ENCODE peak calls at places on chromosomes 2 and 18, in seven cellular contexts. F is stimulated activated naive CD4-positive, alpha-beta T cell; M is astrocyte of the spinal cord; K is choroid plexus epithelial cell; E is T-helper 2 cell; L is RCC 7860; C is astrocyte of the cerebellum. N is an unnamed sample.

GRCh38 chr18:5596585-5596984 is 52.8 kb upstream of the EPB41L3 start:
- DNase-seq in E (no peak), M (peak; percentile 5), K (no peak), C (no peak), L (no peak), F (no peak), N (no peak)

GRCh38 chr18:35502062-35502461 is 4.3 kb upstream of the INO80C start:
- DNase-seq in M (no peak), K (no peak), F (no peak), C (no peak), E (no peak), L (no peak), N (no peak)

GRCh38 chr2:9961014-9961413 is 9.5 kb downstream of the GRHL1 start:
- DNase-seq in L (no peak), K (no peak), E (no peak), F (no peak), C (no peak), M (no peak), N (no peak)

GRCh38 chr18:80231151-80231550 is 16.2 kb downstream of the PARD6G start:
- DNase-seq in C (no peak), K (no peak), F (no peak), M (no peak), L (no peak), E (no peak), N (no peak)

GRCh38 chr2:239721991-239722759 is 303.0 kb downstream of the NDUFA10 start:
- DNase-seq in M (no peak), C (no peak), K (no peak), E (no peak), F (no peak), L (no peak), N (no peak)

GRCh38 chr2:224171226-224171625 is 132.1 kb upstream of the SERPINE2 start:
- DNase-seq in M (no peak), F (no peak), E (no peak), C (no peak), L (no peak), K (no peak), N (no peak)

GRCh38 chr2:38184964-38185603 is 109.1 kb upstream of the CYP1B1 start:
- DNase-seq in C (no peak), L (peak; percentile 39), E (no peak), M (peak; percentile 37), F (no peak), K (no peak), N (no peak)

GRCh38 chr2:33115196-33115595 is 168.4 kb downstream of the LTBP1 start:
- DNase-seq in M (no peak), E (no peak), L (no peak), C (no peak), K (no peak), F (no peak), N (no peak)

GRCh38 chr2:216777637-216778273 is 82.1 kb downstream of the TNP1 start:
- DNase-seq in C (no peak), L (peak; percentile 80), M (peak; percentile 36), F (no peak), K (peak; percentile 68), E (no peak), N (peak; percentile 36)

GRCh38 chr18:54296017-54296416 is 26.7 kb downstream of the POLI start:
- DNase-seq in K (peak; percentile 31), C (peak; percentile 23), L (no peak), F (no peak), M (peak; percentile 51), E (no peak), N (no peak)

GRCh38 chr2:38394903-38395341 is 17.8 kb upstream of the ATL2 start:
- DNase-seq in F (no peak), M (peak; percentile 68), K (no peak), E (no peak), L (peak; percentile 71), C (peak; percentile 36), N (no peak)

GRCh38 chr2:2293527-2294089 is 37.5 kb downstream of the MYT1L start:
- DNase-seq in M (no peak), C (no peak), L (no peak), E (no peak), F (no peak), K (no peak), N (no peak)

GRCh38 chr2:212854116-212854515 is 297.3 kb downstream of the IKZF2 start:
- DNase-seq in E (no peak), L (no peak), K (no peak), C (no peak), M (no peak), F (no peak), N (no peak)

GRCh38 chr2:182650704-182651103 is 65.4 kb upstream of the DNAJC10 start:
- DNase-seq in F (no peak), L (peak; percentile 47), K (peak; percentile 75), E (no peak), C (peak; percentile 49), M (peak; percentile 71), N (no peak)

GRCh38 chr2:191945623-191946022 is 98.7 kb upstream of the CAVIN2 start:
- DNase-seq in F (no peak), E (no peak), K (no peak), L (no peak), C (no peak), M (no peak), N (no peak)

GRCh38 chr2:59462418-59463197 is 1090.8 kb downstream of the BCL11A start:
- DNase-seq in C (no peak), F (no peak), L (no peak), M (no peak), E (no peak), K (no peak), N (no peak)

GRCh38 chr2:27798948-27799645 is 27.6 kb downstream of the MRPL33 start:
- DNase-seq in L (peak; percentile 100), E (no peak), C (peak; percentile 100), K (peak; percentile 100), F (no peak), M (peak; percentile 100), N (no peak)

GRCh38 chr2:20223345-20224190 is 1.4 kb downstream of the SDC1 start:
- DNase-seq in F (no peak), L (peak; percentile 50), C (no peak), M (peak; percentile 50), E (no peak), K (peak; percentile 55), N (no peak)

GRCh38 chr2:200627110-200627770 is 41.4 kb downstream of the AOX1 start:
- DNase-seq in K (no peak), E (no peak), C (no peak), L (no peak), F (no peak), M (no peak), N (no peak)

GRCh38 chr18:65133610-65134009 is 617.2 kb upstream of the CDH7 start:
- DNase-seq in K (no peak), E (no peak), M (no peak), L (no peak), C (no peak), F (no peak), N (no peak)

GRCh38 chr2:129760669-129761068 is 218.8 kb upstream of the RAB6C start:
- DNase-seq in E (no peak), K (no peak), C (no peak), F (no peak), M (no peak), L (no peak), N (no peak)

GRCh38 chr18:22509423-22509822 is 91.7 kb upstream of the CTAGE1 start:
- DNase-seq in M (no peak), E (no peak), L (no peak), K (no peak), C (no peak), F (no peak), N (no peak)

GRCh38 chr18:76721207-76721996 is 101.0 kb upstream of the ZNF236 start:
- DNase-seq in M (no peak), L (no peak), C (no peak), F (peak; percentile 84), E (no peak), K (no peak), N (peak; percentile 83)

GRCh38 chr2:33166287-33166881 is 219.6 kb downstream of the LTBP1 start:
- DNase-seq in M (peak; percentile 80), F (no peak), K (peak; percentile 77), E (no peak), C (no peak), L (no peak), N (no peak)

GRCh38 chr2:240464514-240465241 is 29.2 kb downstream of the GPC1 start:
- DNase-seq in C (no peak), L (no peak), K (no peak), E (peak; percentile 5), F (no peak), M (no peak), N (no peak)

GRCh38 chr18:33716061-33716683 is 138.2 kb downstream of the ASXL3 start:
- DNase-seq in K (no peak), C (no peak), F (no peak), E (no peak), M (no peak), L (no peak), N (no peak)

GRCh38 chr18:23401400-23402347 is 51.4 kb upstream of the RIOK3 start:
- DNase-seq in K (peak; percentile 88), M (peak; percentile 73), F (no peak), C (no peak), L (peak; percentile 88), E (no peak), N (no peak)

GRCh38 chr18:42001801-42002200 is 46.8 kb downstream of the PIK3C3 start:
- DNase-seq in E (no peak), K (no peak), L (no peak), F (no peak), M (no peak), C (no peak), N (no peak)

GRCh38 chr2:88903744-88904353 is 212.4 kb downstream of the RPIA start:
- DNase-seq in C (no peak), F (no peak), L (no peak), K (peak; percentile 63), E (no peak), M (peak; percentile 2), N (no peak)

GRCh38 chr2:241014224-241014623 is 15.8 kb downstream of the SNED1 start:
- DNase-seq in C (no peak), K (no peak), E (no peak), M (no peak), L (no peak), F (no peak), N (no peak)

GRCh38 chr2:26595146-26595545 is 46.0 kb downstream of the CIB4 start:
- DNase-seq in F (no peak), K (no peak), C (no peak), E (no peak), L (no peak), M (no peak), N (no peak)

GRCh38 chr2:5723791-5724735 is 31.9 kb downstream of the SOX11 start:
- DNase-seq in C (no peak), K (no peak), F (no peak), M (no peak), L (no peak), E (no peak), N (no peak)

GRCh38 chr2:10659898-10660568 is 29.7 kb downstream of the NOL10 start:
- DNase-seq in E (no peak), C (peak; percentile 62), L (peak; percentile 89), F (no peak), M (peak; percentile 80), K (peak; percentile 88), N (peak; percentile 23)

N was measured in activated T-helper 1 cell treated with anti-CD3 and anti-CD28 coated beads, Interleukin-12 subunit alpha, Interleukin-12 subunit beta, Interleukin-2, Interleukin-4 antibody, amounts not matched to agents 30 ng/mL and 10 ng/mL and 1 ng/mL, durations not matched to agents 14 hours and 24 hours and 36 hours.